ENCODE peak calls at places on chromosomes 2 and 18, in six cellular contexts. One of them, this sample, is unnamed.

GRCh38 chr18:49123431-49123830 is 172.7 kb upstream of the SMAD7 start:
- DNase-seq in transverse colon: no peak
- DNase-seq in A549: no peak
- DNase-seq in sigmoid colon: no peak
- DNase-seq in heart left ventricle: no peak
- DNase-seq in upper lobe of left lung: no peak
- DNase-seq in this sample: no peak

GRCh38 chr2:237222178-237222577 is 136.5 kb downstream of the COPS8 start:
- DNase-seq in sigmoid colon: no peak
- DNase-seq in heart left ventricle: no peak
- DNase-seq in A549: no peak
- DNase-seq in transverse colon: no peak
- DNase-seq in upper lobe of left lung: no peak
- DNase-seq in this sample: no peak

GRCh38 chr2:385061-385460 is 97.2 kb upstream of the ALKAL2 start:
- DNase-seq in A549: no peak
- DNase-seq in heart left ventricle: no peak
- DNase-seq in transverse colon: no peak
- DNase-seq in sigmoid colon: no peak
- DNase-seq in upper lobe of left lung: no peak
- DNase-seq in this sample: no peak

GRCh38 chr2:107414376-107414775 is 412.3 kb upstream of the RGPD4 start:
- DNase-seq in heart left ventricle: no peak
- DNase-seq in transverse colon: no peak
- DNase-seq in A549: no peak
- DNase-seq in sigmoid colon: no peak
- DNase-seq in upper lobe of left lung: no peak
- DNase-seq in this sample: no peak

GRCh38 chr18:48328473-48329205 is 80.5 kb downstream of the ZBTB7C start:
- DNase-seq in upper lobe of left lung: no peak
- DNase-seq in A549: peak; percentile 11
- DNase-seq in sigmoid colon: no peak
- DNase-seq in heart left ventricle: no peak
- DNase-seq in transverse colon: no peak
- DNase-seq in this sample: no peak

GRCh38 chr2:78263571-78263970 is 741.4 kb upstream of the LRRTM4 start:
- DNase-seq in sigmoid colon: no peak
- DNase-seq in upper lobe of left lung: no peak
- DNase-seq in A549: no peak
- DNase-seq in heart left ventricle: no peak
- DNase-seq in transverse colon: no peak
- DNase-seq in this sample: no peak

GRCh38 chr2:38035968-38036367 is 40.0 kb downstream of the CYP1B1 start:
- DNase-seq in transverse colon: no peak
- DNase-seq in sigmoid colon: no peak
- DNase-seq in upper lobe of left lung: no peak
- DNase-seq in heart left ventricle: no peak
- DNase-seq in A549: no peak
- DNase-seq in this sample: no peak

GRCh38 chr2:231642631-231643493 is 50.2 kb downstream of the TEX44 start:
- DNase-seq in heart left ventricle: peak; percentile 92
- DNase-seq in upper lobe of left lung: peak; percentile 87
- DNase-seq in sigmoid colon: peak; percentile 95
- DNase-seq in transverse colon: peak; percentile 91
- DNase-seq in A549: peak; percentile 97
- DNase-seq in this sample: no peak

GRCh38 chr2:146807568-146808168 is 1037.2 kb upstream of the ACVR2A start:
- DNase-seq in sigmoid colon: peak; percentile 38
- DNase-seq in upper lobe of left lung: peak; percentile 10
- DNase-seq in A549: no peak
- DNase-seq in transverse colon: no peak
- DNase-seq in heart left ventricle: no peak
- DNase-seq in this sample: no peak

GRCh38 chr2:191030521-191031154 is 16.7 kb upstream of the STAT1 start:
- DNase-seq in A549: peak; percentile 61
- DNase-seq in sigmoid colon: no peak
- DNase-seq in heart left ventricle: no peak
- DNase-seq in transverse colon: no peak
- DNase-seq in upper lobe of left lung: no peak
- DNase-seq in this sample: no peak

GRCh38 chr18:53101719-53102118 is 761.7 kb downstream of the DCC start:
- DNase-seq in A549: no peak
- DNase-seq in heart left ventricle: no peak
- DNase-seq in upper lobe of left lung: no peak
- DNase-seq in transverse colon: no peak
- DNase-seq in sigmoid colon: no peak
- DNase-seq in this sample: no peak

GRCh38 chr2:183242937-183243336 is 118.7 kb downstream of the NUP35 start:
- DNase-seq in upper lobe of left lung: no peak
- DNase-seq in heart left ventricle: no peak
- DNase-seq in transverse colon: no peak
- DNase-seq in sigmoid colon: no peak
- DNase-seq in A549: no peak
- DNase-seq in this sample: no peak

GRCh38 chr2:107235491-107236254 is 349.7 kb upstream of the ST6GAL2 start:
- DNase-seq in A549: no peak
- DNase-seq in sigmoid colon: no peak
- DNase-seq in transverse colon: no peak
- DNase-seq in upper lobe of left lung: no peak
- DNase-seq in heart left ventricle: no peak
- DNase-seq in this sample: no peak

GRCh38 chr2:200417389-200417788 is 92.5 kb downstream of the KCTD18 start:
- DNase-seq in A549: no peak
- DNase-seq in heart left ventricle: no peak
- DNase-seq in transverse colon: no peak
- DNase-seq in upper lobe of left lung: no peak
- DNase-seq in sigmoid colon: no peak
- DNase-seq in this sample: no peak

GRCh38 chr2:200199576-200200263 is 106.8 kb upstream of the SPATS2L start:
- DNase-seq in transverse colon: no peak
- DNase-seq in sigmoid colon: no peak
- DNase-seq in heart left ventricle: no peak
- DNase-seq in upper lobe of left lung: no peak
- DNase-seq in A549: peak; percentile 31
- DNase-seq in this sample: no peak

GRCh38 chr2:232325324-232326273 is 53.0 kb upstream of the ALPP start:
- DNase-seq in A549: peak; percentile 39
- DNase-seq in sigmoid colon: peak; percentile 67
- DNase-seq in heart left ventricle: peak; percentile 46
- DNase-seq in upper lobe of left lung: no peak
- DNase-seq in transverse colon: peak; percentile 56
- DNase-seq in this sample: no peak

GRCh38 chr18:23158058-23158457 is 22.8 kb downstream of the CABLES1 start:
- DNase-seq in A549: no peak
- DNase-seq in heart left ventricle: no peak
- DNase-seq in sigmoid colon: no peak
- DNase-seq in upper lobe of left lung: no peak
- DNase-seq in transverse colon: no peak
- DNase-seq in this sample: no peak

GRCh38 chr18:14074187-14074586 is 58.0 kb downstream of the ZNF519 start:
- DNase-seq in sigmoid colon: no peak
- DNase-seq in upper lobe of left lung: no peak
- DNase-seq in A549: peak; percentile 6
- DNase-seq in heart left ventricle: no peak
- DNase-seq in transverse colon: no peak
- DNase-seq in this sample: no peak

DNA sequence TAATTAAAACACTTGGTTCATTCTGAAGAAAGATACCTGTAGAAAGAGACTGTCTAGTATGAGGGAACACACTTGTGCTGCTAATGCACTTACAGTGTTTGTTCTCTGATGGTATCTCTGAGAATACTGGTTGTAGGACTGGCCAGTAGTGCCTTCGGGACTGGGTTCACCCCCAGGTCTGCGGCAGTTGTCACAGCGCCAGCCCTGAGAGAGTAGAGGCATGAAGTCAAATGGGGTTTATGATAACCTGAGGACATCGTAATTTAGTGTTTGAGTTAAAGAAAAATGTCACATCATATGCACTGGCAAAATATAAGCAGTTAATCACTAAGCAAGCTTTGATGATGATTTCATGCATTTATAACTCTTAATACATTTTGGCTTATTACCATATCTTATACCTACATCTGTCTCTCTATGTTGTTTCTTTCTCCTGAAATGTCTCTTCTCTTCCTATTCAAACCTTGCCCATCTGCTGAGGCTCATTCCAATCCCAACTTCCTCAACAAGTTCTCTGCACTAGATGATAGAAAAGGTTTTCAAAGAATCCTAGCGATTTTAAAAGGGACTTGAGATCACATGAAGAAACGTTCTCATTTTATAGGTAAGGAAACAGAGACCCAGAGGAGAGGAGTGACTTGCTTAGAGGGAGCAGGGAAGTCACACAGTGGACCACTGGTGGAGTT is 50.2 kb downstream of the ATIC start:
- DNase-seq in transverse colon: no peak
- DNase-seq in A549: no peak
- DNase-seq in sigmoid colon: no peak
- DNase-seq in heart left ventricle: no peak
- DNase-seq in upper lobe of left lung: no peak
- DNase-seq in this sample: no peak
- TF ChIP-seq POLR2A in transverse colon: no peak
- TF ChIP-seq POLR2A in A549: no peak
- TF ChIP-seq POLR2A in sigmoid colon: no peak
- TF ChIP-seq POLR2A in heart left ventricle: no peak
- TF ChIP-seq POLR2A in upper lobe of left lung: no peak
- TF ChIP-seq POLR2A in this sample: no peak

GRCh38 chr2:41719756-41720155 is 328.1 kb upstream of the PKDCC start:
- DNase-seq in upper lobe of left lung: no peak
- DNase-seq in sigmoid colon: no peak
- DNase-seq in transverse colon: no peak
- DNase-seq in heart left ventricle: no peak
- DNase-seq in A549: no peak
- DNase-seq in this sample: no peak
- TF ChIP-seq POLR2A in upper lobe of left lung: no peak
- TF ChIP-seq POLR2A in sigmoid colon: no peak
- TF ChIP-seq POLR2A in transverse colon: no peak
- TF ChIP-seq POLR2A in heart left ventricle: no peak
- TF ChIP-seq POLR2A in A549: no peak
- TF ChIP-seq POLR2A in this sample: no peak

DNA sequence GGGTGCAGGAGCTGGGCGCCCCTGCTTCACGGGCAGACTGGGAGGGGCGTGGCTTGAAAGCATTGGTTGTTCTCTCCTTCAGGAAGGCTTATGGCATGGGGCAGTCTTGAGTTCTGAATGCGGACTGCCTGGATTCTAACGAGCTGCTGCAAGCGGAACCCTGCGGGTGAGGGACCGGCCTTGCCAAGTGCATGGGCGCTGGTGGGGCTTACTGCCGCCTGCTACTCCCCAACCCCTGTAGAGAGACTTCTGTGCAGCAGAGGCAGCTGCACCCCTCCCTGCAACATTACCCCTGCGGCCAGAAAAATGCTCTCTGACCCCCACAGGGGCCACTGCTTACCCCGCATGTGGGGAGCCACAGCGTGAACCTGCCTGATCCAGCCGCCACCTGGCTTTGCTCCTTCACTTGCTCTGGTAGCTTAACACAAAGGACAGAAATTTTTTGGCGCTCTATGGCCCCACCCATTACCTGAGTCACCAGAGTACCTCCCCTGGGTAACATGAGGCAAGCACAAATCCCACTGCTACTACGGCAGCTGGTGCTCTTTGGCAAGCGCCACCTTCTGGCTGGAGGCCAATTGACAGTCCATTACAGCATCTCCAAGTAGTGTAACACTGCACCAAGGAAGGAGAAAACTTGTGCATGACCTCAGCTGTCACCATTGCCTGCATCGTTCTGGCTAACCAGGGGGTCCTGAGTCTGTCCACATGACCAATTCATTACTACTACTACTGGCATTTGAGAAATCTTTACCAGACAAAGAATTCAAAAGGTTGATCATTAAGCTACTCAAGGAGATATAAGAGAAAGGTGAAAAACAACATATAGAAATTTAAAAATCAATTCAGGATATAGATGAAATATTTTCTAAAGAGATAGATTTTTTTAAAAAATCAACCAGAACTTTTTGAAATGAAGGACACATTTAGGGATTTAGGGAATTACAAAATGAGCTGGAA is 35.4 kb downstream of the MYL12B start:
- DNase-seq in heart left ventricle: peak; percentile 79
- DNase-seq in transverse colon: peak; percentile 93
- DNase-seq in upper lobe of left lung: peak; percentile 61
- DNase-seq in sigmoid colon: peak; percentile 88
- DNase-seq in A549: peak; percentile 91
- DNase-seq in this sample: peak; percentile 41
- TF ChIP-seq POLR2A in heart left ventricle: no peak
- TF ChIP-seq POLR2A in transverse colon: no peak
- TF ChIP-seq POLR2A in upper lobe of left lung: peak; percentile 59
- TF ChIP-seq POLR2A in sigmoid colon: no peak
- TF ChIP-seq POLR2A in A549: peak; percentile 47
- TF ChIP-seq POLR2A in this sample: peak; percentile 90

DNA sequence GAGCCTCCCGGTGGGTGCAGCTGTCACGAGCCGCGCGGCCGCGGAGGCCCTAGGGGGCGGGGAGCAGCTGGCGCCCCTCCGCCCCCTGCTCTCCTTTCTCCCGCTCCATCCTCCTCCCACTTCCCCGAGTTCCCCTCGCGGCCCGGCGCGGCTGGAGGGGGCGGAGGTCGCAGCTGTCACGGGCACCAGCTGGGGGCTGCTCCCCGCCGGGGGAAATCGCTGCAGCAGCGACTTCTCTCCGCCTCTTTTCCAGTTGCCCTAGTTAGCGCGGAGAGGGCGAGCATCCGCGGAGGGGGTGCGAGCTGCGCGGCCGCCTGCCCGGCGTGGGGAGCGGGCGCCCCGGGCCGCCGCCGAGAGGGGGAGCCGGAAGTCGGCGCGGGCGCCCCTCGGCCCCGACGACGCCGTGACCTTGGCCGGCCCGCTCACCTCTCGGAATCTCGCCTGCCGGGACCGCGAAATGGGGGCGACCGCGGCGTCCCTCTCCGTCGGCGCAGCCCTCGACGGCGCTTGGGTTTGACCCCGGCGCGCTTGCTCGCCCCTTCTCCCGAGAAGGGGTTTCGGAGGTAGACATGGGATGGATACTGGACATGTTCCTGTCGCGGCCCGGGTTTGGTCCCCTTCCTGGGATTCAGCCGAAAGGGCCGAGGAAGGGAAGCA is 700 bp downstream of the NCOA1 start:
- DNase-seq in upper lobe of left lung: peak; percentile 93
- DNase-seq in sigmoid colon: peak; percentile 79
- DNase-seq in heart left ventricle: peak; percentile 70
- DNase-seq in A549: no peak
- DNase-seq in transverse colon: peak; percentile 51
- DNase-seq in this sample: peak; percentile 53
- TF ChIP-seq POLR2A in upper lobe of left lung: no peak
- TF ChIP-seq POLR2A in sigmoid colon: no peak
- TF ChIP-seq POLR2A in heart left ventricle: no peak
- TF ChIP-seq POLR2A in A549: no peak
- TF ChIP-seq POLR2A in transverse colon: no peak
- TF ChIP-seq POLR2A in this sample: no peak

DNA sequence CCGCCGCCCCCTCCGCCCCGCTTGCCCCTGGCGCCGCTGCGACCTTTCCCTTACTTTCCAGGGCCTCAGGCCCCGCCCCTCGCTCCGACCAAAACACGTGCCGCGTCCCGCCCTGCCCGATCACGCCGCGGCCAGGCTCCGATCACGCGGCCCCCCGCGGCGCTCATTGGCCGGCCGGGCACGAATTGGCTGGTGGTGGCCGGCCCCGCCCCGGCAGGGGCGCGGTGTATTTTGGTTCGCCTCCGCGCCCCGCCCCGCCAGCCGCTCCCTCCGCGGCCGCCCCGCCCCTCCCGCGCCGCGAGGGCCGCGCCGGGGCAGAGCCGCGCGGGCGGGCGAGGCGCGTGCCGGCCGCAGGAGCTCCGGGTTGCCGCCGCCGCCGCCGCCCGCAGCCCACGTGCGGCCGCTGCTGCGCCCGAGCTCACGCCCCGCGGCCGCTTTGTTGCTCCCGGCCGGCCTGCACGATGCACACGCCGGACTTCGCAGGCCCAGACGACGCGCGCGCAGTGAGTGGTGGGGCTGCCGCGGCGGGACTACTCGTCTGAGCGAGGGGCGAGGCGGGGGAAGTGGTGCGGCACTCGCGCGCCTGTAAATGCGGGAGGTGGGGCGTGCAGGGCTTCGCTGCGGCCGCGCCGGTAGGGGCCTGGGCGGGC is at the start of gene KLF11:
- DNase-seq in heart left ventricle: peak; percentile 95
- DNase-seq in A549: peak; percentile 89
- DNase-seq in upper lobe of left lung: peak; percentile 99
- DNase-seq in transverse colon: peak; percentile 94
- DNase-seq in sigmoid colon: peak; percentile 98
- DNase-seq in this sample: peak; percentile 74
- TF ChIP-seq POLR2A in heart left ventricle: no peak
- TF ChIP-seq POLR2A in A549: no peak
- TF ChIP-seq POLR2A in upper lobe of left lung: peak; percentile 88
- TF ChIP-seq POLR2A in transverse colon: no peak
- TF ChIP-seq POLR2A in sigmoid colon: no peak
- TF ChIP-seq POLR2A in this sample: no peak